ENCODE peak calls at places on chromosomes 2 and 18, in nine cellular contexts. E is OCI-LY7; Y is heart left ventricle; S is aorta; P is Karpas-422; F is CD4-positive, alpha-beta memory T cell; U is endothelial cell of umbilical vein; J is coronary artery; V is CD8-positive, alpha-beta memory T cell. O is an unnamed sample.

GRCh38 chr2:44479127-44479887 is 117.6 kb downstream of the CAMKMT start:
- DNase-seq in P (peak), E (peak), F (peak), U (peak), V (peak), Y (peak), J (no peak), S (no peak), O (peak)

GRCh38 chr18:47997338-47997780 is 66.9 kb upstream of the SMAD2 start:
- DNase-seq in J (no peak), E (peak), P (peak), Y (no peak), F (no peak), U (no peak), V (no peak), S (no peak), O (peak)

GRCh38 chr2:23926289-23926749 is 604 bp downstream of the ATAD2B start:
- DNase-seq in E (peak), J (peak), P (peak), U (no peak), S (peak), F (no peak), V (peak), Y (peak), O (peak)

GRCh38 chr2:189658281-189658680 is 3.0 kb upstream of the ASNSD1 start:
- DNase-seq in V (no peak), U (no peak), E (peak), F (no peak), Y (no peak), J (no peak), S (no peak), P (no peak), O (no peak)

GRCh38 chr2:53505814-53506213 is 261.8 kb upstream of the CHAC2 start:
- DNase-seq in J (no peak), S (no peak), U (no peak), F (no peak), P (no peak), V (no peak), E (no peak), Y (no peak), O (no peak)

GRCh38 chr2:127638361-127639110 is 7.4 kb upstream of the GPR17 start:
- DNase-seq in J (no peak), F (no peak), E (no peak), V (no peak), S (no peak), U (no peak), P (no peak), Y (peak), O (no peak)

GRCh38 chr2:225584821-225585220 is 185.3 kb downstream of the NYAP2 start:
- DNase-seq in V (no peak), F (no peak), U (no peak), S (no peak), Y (no peak), E (peak), J (no peak), P (no peak), O (no peak)

GRCh38 chr2:29526587-29527586 is 394.5 kb downstream of the ALK start:
- DNase-seq in P (no peak), U (no peak), J (no peak), S (no peak), Y (no peak), F (no peak), V (no peak), E (no peak), O (no peak)

GRCh38 chr2:198546091-198546490 is 741.7 kb downstream of the PLCL1 start:
- DNase-seq in U (no peak), P (no peak), S (no peak), V (no peak), J (no peak), F (no peak), Y (no peak), E (peak), O (no peak)

GRCh38 chr2:189210250-189211075 is 30.9 kb upstream of the COL5A2 start:
- DNase-seq in U (peak), J (peak), E (no peak), Y (peak), F (no peak), S (peak), V (no peak), P (no peak), O (peak)

GRCh38 chr18:73735836-73736235 is 411.8 kb downstream of the FBXO15 start:
- DNase-seq in F (no peak), S (no peak), E (no peak), V (no peak), Y (no peak), P (no peak), J (no peak), U (no peak), O (no peak)

GRCh38 chr18:9719421-9719981 is 11.4 kb downstream of the RAB31 start:
- DNase-seq in V (no peak), E (no peak), J (peak), P (no peak), U (peak), S (peak), F (no peak), Y (no peak), O (peak)

GRCh38 chr2:172931256-172931894 is 144.3 kb upstream of the MAP3K20 start:
- DNase-seq in P (no peak), E (no peak), F (no peak), S (no peak), Y (peak), V (no peak), U (peak), J (no peak), O (peak)

GRCh38 chr18:57846258-57846657 is 43.1 kb upstream of the ATP8B1 start:
- DNase-seq in P (no peak), F (no peak), V (no peak), U (peak), S (no peak), Y (no peak), E (no peak), J (no peak), O (peak)

GRCh38 chr2:134670955-134671354 is 47.8 kb downstream of the TMEM163 start:
- DNase-seq in V (no peak), S (no peak), U (no peak), J (no peak), E (no peak), P (no peak), Y (no peak), F (no peak), O (no peak)

GRCh38 chr18:39238951-39239350 is 1673.4 kb upstream of the CELF4 start:
- DNase-seq in Y (no peak), F (no peak), S (no peak), P (no peak), V (no peak), J (no peak), E (no peak), U (no peak), O (no peak)

GRCh38 chr2:169329669-169330554 is 32.4 kb downstream of the LRP2 start:
- DNase-seq in J (no peak), P (no peak), V (no peak), Y (no peak), U (no peak), S (no peak), E (no peak), F (no peak), O (no peak)

GRCh38 chr18:9838144-9838877 is 47.5 kb upstream of the TXNDC2 start:
- DNase-seq in F (no peak), V (no peak), Y (peak), J (no peak), U (no peak), E (no peak), P (no peak), S (no peak), O (no peak)

GRCh38 chr2:216083464-216084279 is 2.0 kb downstream of the TMEM169 start:
- DNase-seq in Y (no peak), S (no peak), U (no peak), J (no peak), V (no peak), F (no peak), E (no peak), P (no peak), O (no peak)

GRCh38 chr2:54722641-54723299 is 692 bp upstream of the EML6 start:
- DNase-seq in P (peak), Y (no peak), E (peak), F (peak), J (no peak), V (no peak), S (no peak), U (no peak), O (peak)

GRCh38 chr2:48734576-48735303 is 20.8 kb downstream of the LHCGR start:
- DNase-seq in J (no peak), P (no peak), Y (no peak), E (no peak), F (no peak), U (no peak), S (no peak), V (no peak), O (peak)

GRCh38 chr2:56474412-56475158 is 290.8 kb downstream of the CCDC85A start:
- DNase-seq in S (no peak), V (no peak), E (no peak), P (no peak), U (no peak), J (no peak), F (no peak), Y (peak), O (no peak)

GRCh38 chr18:57445488-57446319 is 10.5 kb downstream of the ONECUT2 start:
- DNase-seq in V (no peak), E (no peak), S (no peak), P (no peak), U (no peak), F (no peak), Y (no peak), J (no peak), O (no peak)

GRCh38 chr18:48602759-48603390 is 64.0 kb downstream of the CTIF start:
- DNase-seq in V (no peak), J (no peak), E (no peak), S (no peak), Y (no peak), F (no peak), U (no peak), P (no peak), O (no peak)

GRCh38 chr2:128287780-128288735 is 30.6 kb downstream of the HS6ST1 start:
- DNase-seq in F (no peak), J (no peak), U (no peak), S (no peak), V (no peak), P (no peak), Y (no peak), E (no peak), O (peak)

GRCh38 chr2:16258350-16258749 is 318.0 kb downstream of the MYCN start:
- DNase-seq in V (no peak), U (no peak), J (no peak), Y (no peak), S (no peak), P (no peak), F (no peak), E (no peak), O (no peak)

GRCh38 chr2:235956281-235956970 is 211.8 kb downstream of the GBX2 start:
- DNase-seq in J (no peak), P (no peak), E (no peak), Y (no peak), V (no peak), U (no peak), F (no peak), S (no peak), O (no peak)

GRCh38 chr2:230870544-230871360 is 6.0 kb downstream of the ITM2C start:
- DNase-seq in S (peak), Y (no peak), F (no peak), J (no peak), V (no peak), U (no peak), P (no peak), E (no peak), O (no peak)

GRCh38 chr18:13339653-13340052 is 121.1 kb downstream of the LDLRAD4 start:
- DNase-seq in J (no peak), P (no peak), V (no peak), U (no peak), F (no peak), Y (no peak), E (no peak), S (no peak), O (no peak)

GRCh38 chr2:42835577-42836371 is 43.4 kb upstream of the HAAO start:
- DNase-seq in Y (peak), J (no peak), S (peak), E (no peak), F (no peak), P (no peak), V (no peak), U (peak), O (no peak)

GRCh38 chr2:182642328-182642727 is 73.7 kb upstream of the DNAJC10 start:
- DNase-seq in V (no peak), E (peak), F (no peak), J (no peak), S (peak), P (peak), U (peak), Y (peak), O (peak)

GRCh38 chr2:27170569-27171337 is 21.9 kb downstream of the TCF23 start:
- DNase-seq in S (no peak), Y (no peak), E (peak), U (no peak), F (no peak), P (no peak), J (no peak), V (no peak), O (peak)

GRCh38 chr18:75226301-75226955 is 15.8 kb downstream of the TSHZ1 start:
- DNase-seq in Y (no peak), E (no peak), J (no peak), S (no peak), P (no peak), U (no peak), V (no peak), F (no peak), O (peak)

GRCh38 chr2:40273623-40274236 is 178.2 kb downstream of the SLC8A1 start:
- DNase-seq in P (no peak), V (no peak), S (no peak), Y (no peak), J (no peak), F (no peak), U (no peak), E (no peak), O (no peak)

GRCh38 chr2:196335238-196335637 is 163.9 kb upstream of the STK17B start:
- DNase-seq in J (no peak), U (peak), E (no peak), V (no peak), F (no peak), Y (no peak), S (no peak), P (no peak), O (no peak)

GRCh38 chr2:151290467-151290866 is 999 bp upstream of the NMI start:
- DNase-seq in F (no peak), U (peak), Y (no peak), S (no peak), J (no peak), V (no peak), E (no peak), P (no peak), O (no peak)

GRCh38 chr2:3169106-3169870 is 208.3 kb downstream of the EIPR1 start:
- DNase-seq in P (no peak), J (no peak), Y (no peak), U (peak), V (no peak), F (no peak), S (no peak), E (no peak), O (no peak)

GRCh38 chr2:223731503-223731902 is 105.9 kb downstream of the AP1S3 start:
- DNase-seq in J (no peak), U (no peak), S (no peak), E (no peak), F (no peak), V (no peak), P (no peak), Y (no peak), O (no peak)

GRCh38 chr2:96207073-96207777 is 1.4 kb downstream of the STARD7 start:
- DNase-seq in F (no peak), V (no peak), U (no peak), J (no peak), S (no peak), E (peak), Y (no peak), P (no peak), O (no peak)

GRCh38 chr2:96205888-96206287 is 2.7 kb downstream of the STARD7 start:
- DNase-seq in J (no peak), S (no peak), F (no peak), P (no peak), V (no peak), E (no peak), Y (no peak), U (peak), O (no peak)

GRCh38 chr2:96205238-96205637 is 3.4 kb downstream of the STARD7 start:
- DNase-seq in S (no peak), V (no peak), F (no peak), J (no peak), E (no peak), Y (no peak), U (no peak), P (no peak), O (peak)

GRCh38 chr2:96203130-96204028 is 5.2 kb downstream of the STARD7 start:
- DNase-seq in E (no peak), F (peak), S (no peak), V (no peak), U (peak), Y (no peak), P (no peak), J (no peak), O (no peak)

DNA sequence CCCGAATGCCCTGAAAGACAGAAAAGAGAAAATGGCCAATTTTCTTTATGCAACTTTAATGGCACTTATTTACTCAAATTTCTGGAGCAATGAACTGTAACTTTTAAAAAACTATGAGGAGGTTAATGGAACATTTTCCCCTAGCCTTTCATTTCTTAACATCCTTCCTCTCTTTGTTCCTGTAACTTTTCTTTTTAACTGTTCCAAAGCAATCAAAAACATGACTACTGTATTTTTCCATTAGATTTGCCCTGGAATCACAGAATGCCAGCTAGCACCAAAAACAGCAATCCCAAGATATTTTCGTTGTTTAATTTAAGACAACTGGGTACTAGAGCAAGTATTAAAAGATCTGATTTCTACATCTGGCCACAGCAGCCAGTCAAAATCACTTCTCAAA is 3.8 kb downstream of the STARD7 start:
- DNase-seq in V (no peak), E (no peak), J (no peak), P (no peak), F (no peak), U (peak), Y (no peak), S (no peak), O (no peak)
- H3K4me3 ChIP-seq in V (no peak), E (peak), J (peak), P (peak), F (no peak), U (peak), Y (peak), S (no peak), O (no peak)

DNA sequence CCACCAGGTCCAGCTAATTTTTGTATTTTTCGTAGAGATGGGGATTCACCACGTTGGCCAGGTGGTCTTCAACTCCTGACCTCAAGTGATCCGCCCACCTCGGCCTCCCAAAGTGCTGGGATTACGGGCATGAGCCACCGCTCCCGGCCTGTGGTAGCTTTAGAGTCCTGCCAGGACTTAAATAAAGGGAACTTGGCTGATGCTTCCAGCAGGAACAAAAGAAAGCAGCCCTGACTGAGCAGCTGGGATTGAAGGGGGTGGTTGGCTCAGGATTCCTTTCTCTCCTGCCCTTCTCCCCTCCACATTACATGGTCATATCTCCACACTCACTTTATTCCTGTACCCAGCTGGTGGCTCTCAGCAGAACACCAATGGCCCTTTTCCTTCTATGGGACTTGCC is 20.0 kb downstream of the EFHD1 start:
- DNase-seq in U (no peak), F (no peak), P (no peak), J (no peak), E (no peak), V (no peak), S (no peak), Y (no peak), O (no peak)
- H3K27ac ChIP-seq in U (no peak), F (no peak), P (no peak), J (no peak), E (no peak), V (no peak), S (no peak), Y (no peak), O (no peak)

GRCh38 chr2:18999198-18999597 is 359.2 kb downstream of the OSR1 start:
- DNase-seq in F (no peak), E (no peak), J (no peak), P (no peak), U (no peak), S (no peak), V (no peak), Y (no peak), O (no peak)

GRCh38 chr2:18991177-18992168 is 366.9 kb downstream of the OSR1 start:
- DNase-seq in P (no peak), V (no peak), Y (peak), J (peak), S (peak), E (no peak), F (no peak), U (peak), O (peak)

GRCh38 chr2:18988557-18989232 is 369.7 kb downstream of the OSR1 start:
- DNase-seq in V (no peak), Y (no peak), F (no peak), U (no peak), P (no peak), J (no peak), S (no peak), E (no peak), O (no peak)

GRCh38 chr2:18998492-18998891 is 359.9 kb downstream of the OSR1 start:
- DNase-seq in P (no peak), Y (no peak), J (no peak), U (no peak), F (no peak), S (no peak), E (no peak), V (no peak), O (no peak)

GRCh38 chr2:18993756-18994155 is 364.7 kb downstream of the OSR1 start:
- DNase-seq in P (no peak), Y (no peak), V (no peak), F (no peak), E (no peak), S (no peak), U (no peak), J (no peak), O (no peak)
- H3K4me3 ChIP-seq in P (no peak), Y (no peak), V (no peak), F (no peak), E (no peak), S (no peak), U (no peak), J (no peak), O (no peak)

GRCh38 chr2:201931475-201931874 is 102.2 kb upstream of the FZD7 start:
- DNase-seq in F (no peak), U (no peak), P (no peak), Y (no peak), E (no peak), J (no peak), S (no peak), V (no peak), O (no peak)

GRCh38 chr2:201932511-201932910 is 101.1 kb upstream of the FZD7 start:
- DNase-seq in E (no peak), P (no peak), J (no peak), F (no peak), U (no peak), V (no peak), Y (no peak), S (no peak), O (no peak)

GRCh38 chr2:201930831-201931230 is 102.8 kb upstream of the FZD7 start:
- DNase-seq in E (no peak), P (no peak), J (no peak), U (no peak), S (no peak), F (no peak), Y (no peak), V (no peak), O (no peak)

GRCh38 chr2:201933792-201934229 is 99.8 kb upstream of the FZD7 start:
- DNase-seq in P (no peak), Y (no peak), F (no peak), S (no peak), V (no peak), U (no peak), J (no peak), E (no peak), O (no peak)

GRCh38 chr2:201931955-201932354 is 101.7 kb upstream of the FZD7 start:
- DNase-seq in J (no peak), V (no peak), E (no peak), U (no peak), S (no peak), F (no peak), P (no peak), Y (no peak), O (no peak)
- H3K27ac ChIP-seq in J (no peak), V (no peak), E (no peak), U (no peak), S (no peak), F (no peak), P (no peak), Y (no peak), O (no peak)

GRCh38 chr18:6879508-6880195 is 150.1 kb downstream of the ARHGAP28 start:
- DNase-seq in E (no peak), P (no peak), J (no peak), S (no peak), U (no peak), F (no peak), Y (no peak), V (no peak), O (no peak)

GRCh38 chr18:6885992-6886823 is 156.7 kb downstream of the ARHGAP28 start:
- DNase-seq in V (no peak), P (peak), Y (peak), E (peak), J (no peak), F (no peak), S (no peak), U (peak), O (peak)

GRCh38 chr18:6886931-6887330 is 157.4 kb downstream of the ARHGAP28 start:
- DNase-seq in F (no peak), U (no peak), Y (no peak), S (no peak), J (no peak), E (no peak), V (no peak), P (no peak), O (no peak)

GRCh38 chr18:6881034-6881800 is 151.7 kb downstream of the ARHGAP28 start:
- DNase-seq in P (no peak), Y (no peak), E (no peak), S (no peak), J (no peak), F (no peak), V (no peak), U (no peak), O (peak)

GRCh38 chr18:6884944-6885343 is 155.4 kb downstream of the ARHGAP28 start:
- DNase-seq in Y (no peak), S (no peak), E (no peak), F (no peak), V (no peak), J (no peak), U (peak), P (no peak), O (no peak)
- H3K4me3 ChIP-seq in Y (no peak), S (no peak), E (no peak), F (no peak), V (no peak), J (no peak), U (no peak), P (no peak), O (no peak)

O was measured in adrenal gland.